ENCODE peak calls at places on chromosomes 12 and 14, in eight cellular contexts. Y is cardiac muscle cell, A is BJ, K is cardiac fibroblast, U is fibroblast of lung, T is foreskin fibroblast, G is kidney, E is mucosa of descending colon. I is an unnamed sample.

GRCh38 chr12:126974779-126975178 is 1292.2 kb upstream of the TMEM132C start:
- DNase-seq in Y (no peak), A (no peak), K (no peak), U (no peak), T (no peak), G (no peak), E (no peak), I (no peak)

GRCh38 chr14:23442721-23443356 is 7.4 kb upstream of the MYH7 start:
- DNase-seq in Y (no peak), A (no peak), K (no peak), U (no peak), T (no peak), G (no peak), E (no peak), I (no peak)

GRCh38 chr14:61171687-61172086 is 109.5 kb downstream of the TMEM30B start:
- DNase-seq in Y (no peak), A (no peak), K (no peak), U (peak), T (no peak), G (no peak), E (no peak), I (no peak)

GRCh38 chr14:71932229-71932951 is at the start of gene RGS6:
- DNase-seq in Y (peak), A (no peak), K (peak), U (peak), T (peak), G (no peak), E (peak), I (no peak)

GRCh38 chr14:73211251-73211650 is 26.1 kb upstream of the PAPLN start:
- DNase-seq in Y (no peak), A (no peak), K (no peak), U (no peak), T (no peak), G (no peak), E (no peak), I (no peak)

GRCh38 chr14:104573930-104574329 is 5.6 kb upstream of the C14orf180 start:
- DNase-seq in Y (peak), A (no peak), K (no peak), U (no peak), T (no peak), G (no peak), E (no peak), I (no peak)

GRCh38 chr14:75339059-75339458 is 60.4 kb downstream of the FOS start:
- DNase-seq in Y (peak), A (peak), K (peak), U (peak), T (peak), G (no peak), E (no peak), I (peak)

GRCh38 chr12:100851637-100852036 is 57.1 kb downstream of the ANO4 start:
- DNase-seq in Y (no peak), A (no peak), K (no peak), U (no peak), T (no peak), G (no peak), E (no peak), I (no peak)

GRCh38 chr12:121894633-121895032 is 6.0 kb downstream of the PSMD9 start:
- DNase-seq in Y (peak), A (no peak), K (peak), U (peak), T (peak), G (no peak), E (no peak), I (no peak)

GRCh38 chr12:76123301-76124212 is 39.1 kb upstream of the NAP1L1 start:
- DNase-seq in Y (peak), A (peak), K (peak), U (peak), T (peak), G (no peak), E (no peak), I (no peak)

GRCh38 chr12:122006186-122006926 is 15.3 kb upstream of the BCL7A start:
- DNase-seq in Y (no peak), A (no peak), K (no peak), U (no peak), T (no peak), G (peak), E (no peak), I (no peak)

GRCh38 chr12:67534671-67535070 is 113.9 kb upstream of the DYRK2 start:
- DNase-seq in Y (peak), A (peak), K (peak), U (peak), T (peak), G (no peak), E (no peak), I (peak)

GRCh38 chr14:43877351-43877900 is 629.7 kb downstream of the FSCB start:
- DNase-seq in Y (no peak), A (no peak), K (no peak), U (no peak), T (no peak), G (no peak), E (no peak), I (no peak)

GRCh38 chr12:111570090-111570961 is 28.8 kb downstream of the ATXN2 start:
- DNase-seq in Y (peak), A (peak), K (peak), U (peak), T (peak), G (no peak), E (no peak), I (peak)

GRCh38 chr12:115383668-115384067 is 699.7 kb upstream of the TBX3 start:
- DNase-seq in Y (peak), A (no peak), K (peak), U (peak), T (no peak), G (no peak), E (no peak), I (no peak)

GRCh38 chr12:116990971-116991966 is 80.5 kb downstream of the FBXW8 start:
- DNase-seq in Y (no peak), A (peak), K (peak), U (peak), T (peak), G (no peak), E (no peak), I (peak)

GRCh38 chr12:69052613-69053408 is 119.8 kb upstream of the CPM start:
- DNase-seq in Y (peak), A (peak), K (peak), U (peak), T (peak), G (no peak), E (no peak), I (peak)

GRCh38 chr14:65720743-65721142 is 308.2 kb downstream of the FUT8 start:
- DNase-seq in Y (no peak), A (no peak), K (no peak), U (no peak), T (no peak), G (no peak), E (no peak), I (no peak)

GRCh38 chr12:28973491-28973890 is 175.6 kb upstream of the FAR2 start:
- DNase-seq in Y (no peak), A (no peak), K (no peak), U (peak), T (no peak), G (no peak), E (no peak), I (no peak)

GRCh38 chr14:92670177-92670576 is 78.2 kb downstream of the LGMN start:
- DNase-seq in Y (peak), A (peak), K (peak), U (peak), T (peak), G (no peak), E (no peak), I (no peak)

GRCh38 chr14:41899416-41899815 is 292.7 kb downstream of the LRFN5 start:
- DNase-seq in Y (peak), A (no peak), K (no peak), U (peak), T (peak), G (no peak), E (no peak), I (no peak)

GRCh38 chr12:124045671-124046070 is 72.7 kb downstream of the ZNF664 start:
- DNase-seq in Y (no peak), A (no peak), K (no peak), U (no peak), T (no peak), G (no peak), E (no peak), I (no peak)

GRCh38 chr12:67522222-67522621 is 126.3 kb upstream of the DYRK2 start:
- DNase-seq in Y (no peak), A (no peak), K (no peak), U (no peak), T (no peak), G (no peak), E (no peak), I (no peak)

GRCh38 chr14:90093942-90094595 is 32.3 kb downstream of the KCNK13 start:
- DNase-seq in Y (peak), A (no peak), K (peak), U (peak), T (peak), G (no peak), E (no peak), I (peak)

GRCh38 chr14:23030936-23031335 is 3.8 kb downstream of the PSMB5 start:
- DNase-seq in Y (no peak), A (no peak), K (no peak), U (no peak), T (no peak), G (no peak), E (no peak), I (no peak)

GRCh38 chr12:1590083-1590979 is 4.0 kb downstream of the FBXL14 start:
- DNase-seq in Y (peak), A (no peak), K (peak), U (peak), T (peak), G (no peak), E (peak), I (no peak)

GRCh38 chr14:67533754-67534085 is 630 bp downstream of the PLEKHH1 start:
- DNase-seq in Y (no peak), A (no peak), K (no peak), U (no peak), T (no peak), G (no peak), E (no peak), I (no peak)

GRCh38 chr14:38208825-38209562 is 1.3 kb downstream of the SSTR1 start:
- DNase-seq in Y (peak), A (no peak), K (peak), U (peak), T (peak), G (peak), E (peak), I (no peak)

GRCh38 chr14:61140872-61141271 is 140.3 kb downstream of the TMEM30B start:
- DNase-seq in Y (peak), A (no peak), K (peak), U (peak), T (peak), G (no peak), E (no peak), I (no peak)

GRCh38 chr14:91405241-91405721 is 12.3 kb downstream of the CCDC88C start:
- DNase-seq in Y (no peak), A (no peak), K (no peak), U (no peak), T (no peak), G (no peak), E (no peak), I (no peak)

GRCh38 chr14:35929171-35929570 is 103.0 kb downstream of the BRMS1L start:
- DNase-seq in Y (no peak), A (no peak), K (no peak), U (no peak), T (no peak), G (no peak), E (no peak), I (no peak)

GRCh38 chr12:118360785-118361404 is 11.8 kb downstream of the TAOK3 start:
- DNase-seq in Y (peak), A (no peak), K (peak), U (peak), T (peak), G (no peak), E (no peak), I (no peak)

GRCh38 chr14:73567951-73568885 is 795 bp upstream of the ACOT2 start:
- DNase-seq in Y (peak), A (no peak), K (peak), U (peak), T (peak), G (no peak), E (no peak), I (no peak)

GRCh38 chr12:101297661-101298060 is 17.8 kb downstream of the UTP20 start:
- DNase-seq in Y (no peak), A (no peak), K (peak), U (peak), T (peak), G (no peak), E (no peak), I (no peak)

GRCh38 chr12:39272934-39273770 is 169.8 kb downstream of the KIF21A start:
- DNase-seq in Y (peak), A (no peak), K (peak), U (peak), T (peak), G (no peak), E (no peak), I (no peak)

GRCh38 chr14:20614038-20614840 is 23.1 kb upstream of the RNASE12 start:
- DNase-seq in Y (peak), A (no peak), K (peak), U (peak), T (no peak), G (no peak), E (no peak), I (no peak)
- H3K4me3 ChIP-seq in Y (peak), A (peak), K (peak), U (peak), T (peak), G (peak), E (peak), I (peak)

DNA sequence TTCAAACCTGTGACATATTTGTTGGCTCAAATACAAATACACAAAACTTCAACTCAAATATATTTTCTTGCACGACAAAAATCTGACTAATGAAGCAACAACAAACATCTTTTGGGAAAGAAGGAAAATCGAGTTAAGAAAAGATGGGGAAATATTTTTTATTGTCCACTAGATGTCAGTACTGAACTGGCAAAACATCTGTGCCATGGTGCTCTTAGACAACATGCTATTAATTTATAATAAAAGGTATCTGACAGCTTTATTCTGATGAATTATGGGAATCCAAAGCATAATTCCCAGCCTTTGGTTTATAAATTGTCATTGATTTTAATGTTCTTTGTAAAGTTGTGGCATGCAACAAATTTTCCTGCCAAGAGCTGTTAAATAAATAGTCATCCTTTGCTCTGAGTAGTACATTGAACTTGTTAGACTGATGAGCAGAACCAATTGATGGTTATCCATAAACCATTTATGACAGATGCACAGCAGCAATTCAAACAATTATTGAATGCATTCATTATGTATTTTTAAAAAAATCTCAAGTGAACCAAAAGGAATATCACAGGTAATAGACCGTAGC is 231.2 kb downstream of the ETNK1 start:
- DNase-seq in Y (peak), A (no peak), K (peak), U (peak), T (peak), G (no peak), E (no peak), I (peak)
- TF ChIP-seq CTCF in Y (peak), A (peak), K (peak), U (peak), T (peak), G (peak), E (no peak), I (peak)

GRCh38 chr14:20434701-20435453 is 1.1 kb downstream of the KLHL33 start:
- DNase-seq in Y (peak), A (no peak), K (no peak), U (peak), T (peak), G (peak), E (no peak), I (no peak)
- H3K4me3 ChIP-seq in Y (no peak), A (no peak), K (peak), U (no peak), T (peak), G (peak), E (no peak), I (peak)

DNA sequence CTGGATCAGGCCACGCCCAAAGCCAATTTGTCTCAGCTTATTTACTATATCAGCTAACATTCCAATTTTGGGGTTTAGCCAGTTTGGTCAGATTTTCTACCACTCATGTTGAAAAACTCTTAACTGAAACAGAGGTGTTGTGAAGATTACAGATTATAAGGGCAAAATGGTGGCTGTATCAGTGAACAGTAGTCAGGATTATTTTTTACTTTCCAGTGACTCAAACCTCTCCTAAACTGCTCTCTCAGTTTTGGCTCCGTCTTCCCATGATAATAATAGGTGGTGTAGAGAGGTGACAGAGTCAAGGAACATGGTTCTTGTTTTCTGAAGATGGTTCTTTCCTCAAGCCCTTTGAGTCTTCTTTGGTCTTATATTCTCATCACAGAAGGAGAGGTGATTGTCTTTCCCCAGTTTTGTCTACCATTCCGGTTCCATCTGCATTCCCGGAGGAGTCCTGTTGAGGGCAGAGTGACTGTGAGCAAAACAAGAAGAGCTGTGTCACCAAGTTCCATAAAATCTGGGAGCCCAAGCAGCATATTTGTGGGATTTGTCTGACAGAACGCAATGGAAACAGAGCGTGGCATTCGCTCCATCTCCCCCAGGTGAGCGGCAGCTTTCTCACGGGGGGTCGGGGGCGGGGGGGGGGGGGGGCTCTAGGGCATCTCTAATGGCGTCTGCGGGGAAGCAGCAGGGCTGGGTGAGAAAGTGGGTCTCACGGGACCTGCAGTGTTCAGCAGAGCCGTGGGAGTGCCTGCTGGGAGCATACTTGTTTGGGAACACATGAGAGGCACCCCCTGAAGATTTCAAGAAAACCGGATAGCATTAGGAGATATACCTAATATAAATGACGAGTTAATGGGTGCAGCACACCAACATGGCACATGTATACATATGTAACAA is 59.1 kb downstream of the TBC1D30 start:
- DNase-seq in Y (no peak), A (no peak), K (no peak), U (no peak), T (no peak), G (no peak), E (no peak), I (no peak)
- TF ChIP-seq CTCF in Y (no peak), A (no peak), K (no peak), U (no peak), T (no peak), G (no peak), E (no peak), I (no peak)

GRCh38 chr14:24785698-24786097 is 151.7 kb upstream of the GZMB start:
- DNase-seq in Y (no peak), A (no peak), K (no peak), U (no peak), T (no peak), G (no peak), E (no peak), I (no peak)

GRCh38 chr14:24784981-24785380 is 151.0 kb upstream of the GZMB start:
- DNase-seq in Y (no peak), A (no peak), K (no peak), U (no peak), T (no peak), G (no peak), E (no peak), I (no peak)

GRCh38 chr14:24780278-24780677 is 146.3 kb upstream of the GZMB start:
- DNase-seq in Y (no peak), A (no peak), K (no peak), U (no peak), T (no peak), G (no peak), E (no peak), I (no peak)

GRCh38 chr14:24789277-24789832 is 155.4 kb upstream of the GZMB start:
- DNase-seq in Y (no peak), A (no peak), K (no peak), U (no peak), T (no peak), G (no peak), E (no peak), I (no peak)

DNA sequence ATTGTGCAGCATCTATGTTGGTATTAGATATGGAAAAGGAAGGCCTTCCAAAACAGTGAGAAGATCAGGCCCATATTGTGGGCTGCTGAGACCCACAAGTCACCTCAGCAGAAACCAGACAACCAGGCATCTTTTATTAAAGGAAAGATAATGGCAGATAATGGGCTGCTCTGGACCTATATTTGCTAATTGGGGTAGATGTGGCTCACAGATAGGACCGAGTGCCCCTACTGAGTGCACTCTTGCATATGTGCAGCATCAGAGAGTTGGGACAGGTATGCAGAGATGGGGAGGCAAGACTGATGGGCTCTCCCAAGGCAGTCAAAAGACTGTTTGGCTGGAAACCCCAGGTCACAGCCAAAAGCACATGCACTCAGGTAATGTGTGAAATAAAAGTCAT is 149.8 kb upstream of the GZMB start:
- DNase-seq in Y (no peak), A (no peak), K (no peak), U (no peak), T (no peak), G (no peak), E (no peak), I (no peak)
- H3K4me3 ChIP-seq in Y (no peak), A (no peak), K (no peak), U (no peak), T (no peak), G (no peak), E (no peak), I (no peak)

GRCh38 chr12:94149781-94150482 is 1.6 kb downstream of the PLXNC1 start:
- DNase-seq in Y (peak), A (no peak), K (peak), U (peak), T (peak), G (peak), E (peak), I (no peak)

GRCh38 chr12:94150483-94151225 is 2.3 kb downstream of the PLXNC1 start:
- DNase-seq in Y (peak), A (no peak), K (no peak), U (no peak), T (no peak), G (peak), E (peak), I (no peak)

GRCh38 chr12:94147377-94147990 is 893 bp upstream of the PLXNC1 start:
- DNase-seq in Y (no peak), A (no peak), K (no peak), U (no peak), T (no peak), G (no peak), E (no peak), I (no peak)

GRCh38 chr12:94147991-94148840 is at the start of gene PLXNC1:
- DNase-seq in Y (peak), A (no peak), K (peak), U (peak), T (peak), G (peak), E (peak), I (no peak)

GRCh38 chr12:94148841-94149780 is 734 bp downstream of the PLXNC1 start:
- DNase-seq in Y (peak), A (no peak), K (peak), U (peak), T (peak), G (peak), E (peak), I (no peak)
- TF ChIP-seq CTCF in Y (peak), A (peak), K (no peak), U (peak), T (peak), G (no peak), E (no peak), I (peak)

GRCh38 chr12:113860950-113861349 is 105.2 kb downstream of the RBM19 start:
- DNase-seq in Y (peak), A (no peak), K (peak), U (peak), T (peak), G (no peak), E (no peak), I (peak)
- H3K4me3 ChIP-seq in Y (no peak), A (no peak), K (no peak), U (no peak), T (no peak), G (no peak), E (no peak), I (no peak)

GRCh38 chr14:99230271-99231141 is 41.5 kb downstream of the BCL11B start:
- DNase-seq in Y (no peak), A (no peak), K (no peak), U (peak), T (no peak), G (peak), E (no peak), I (no peak)
- TF ChIP-seq CTCF in Y (no peak), A (no peak), K (no peak), U (no peak), T (peak), G (no peak), E (no peak), I (no peak)

GRCh38 chr12:12731785-12732184 is 14.6 kb downstream of the CDKN1B start:
- DNase-seq in Y (no peak), A (no peak), K (no peak), U (no peak), T (no peak), G (no peak), E (no peak), I (no peak)
- H3K4me3 ChIP-seq in Y (no peak), A (no peak), K (no peak), U (no peak), T (no peak), G (no peak), E (no peak), I (no peak)